ENCODE peak calls at places on chromosomes 12 and 14, in four cellular contexts. W, E, Q and A are unnamed samples.

GRCh38 chr12:81077686-81078441 is at the start of gene ACSS3:
- DNase-seq in W (peak), E (peak), Q (no peak), A (no peak)

GRCh38 chr12:120791669-120792176 is 66.1 kb downstream of the ACADS start:
- DNase-seq in E (no peak), W (no peak), Q (no peak), A (no peak)

GRCh38 chr12:53345486-53346195 is 9.5 kb upstream of the SP7 start:
- DNase-seq in E (no peak), Q (no peak), W (no peak), A (no peak)

GRCh38 chr14:83096092-83096491 is 1562.4 kb upstream of the SEL1L start:
- DNase-seq in E (no peak), Q (no peak), W (no peak), A (no peak)

GRCh38 chr12:110861729-110862128 is 14.9 kb downstream of the CCDC63 start:
- DNase-seq in Q (no peak), W (no peak), E (no peak), A (no peak)

GRCh38 chr12:9829990-9830389 is 2.7 kb downstream of the KLRF1 start:
- DNase-seq in Q (no peak), E (no peak), W (peak), A (no peak)

GRCh38 chr12:76268267-76268666 is 79.9 kb downstream of the BBS10 start:
- DNase-seq in E (no peak), W (no peak), Q (no peak), A (no peak)

GRCh38 chr12:124774054-124774461 is 89.6 kb downstream of the SCARB1 start:
- DNase-seq in W (no peak), Q (no peak), E (no peak), A (no peak)

GRCh38 chr12:54025507-54026393 is 2.5 kb upstream of the HOXC6 start:
- DNase-seq in Q (no peak), E (no peak), W (no peak), A (no peak)

GRCh38 chr12:116381240-116381743 is 103.8 kb upstream of the MED13L start:
- DNase-seq in Q (no peak), W (no peak), E (no peak), A (no peak)

GRCh38 chr12:12909995-12910391 is 18.6 kb downstream of the GPRC5A start:
- DNase-seq in E (no peak), Q (no peak), W (no peak), A (no peak)

GRCh38 chr12:117076410-117077372 is 22.5 kb downstream of the TESC start:
- DNase-seq in Q (no peak), W (peak), E (no peak), A (no peak)

GRCh38 chr12:82876075-82876474 is 189.4 kb downstream of the TMTC2 start:
- DNase-seq in E (no peak), Q (no peak), W (no peak), A (no peak)

GRCh38 chr12:22729431-22729830 is 104.5 kb downstream of the ETNK1 start:
- DNase-seq in W (no peak), Q (no peak), E (no peak), A (no peak)

GRCh38 chr12:122895290-122895689 is 634 bp downstream of the VPS37B start:
- DNase-seq in Q (no peak), W (no peak), E (no peak), A (no peak)

GRCh38 chr12:2290091-2290490 is 237.3 kb downstream of the CACNA1C start:
- DNase-seq in W (no peak), Q (no peak), E (no peak), A (no peak)